ENCODE peak calls at places on chromosomes 5 and 9, in eight cellular contexts. N, R, S, V, U, G, M and F are unnamed samples.

GRCh38 chr5:56759521-56759920 is 55.8 kb upstream of the MAP3K1 start:
- DNase-seq in N (peak), R (no peak), S (no peak), V (no peak), U (no peak), G (no peak), M (no peak), F (no peak)

GRCh38 chr9:107375651-107376369 is 92.7 kb downstream of the RAD23B start:
- DNase-seq in N (no peak), R (no peak), S (no peak), V (no peak), U (peak), G (no peak), M (no peak), F (no peak)

GRCh38 chr5:160342413-160342941 is 27.9 kb downstream of the C1QTNF2 start:
- DNase-seq in N (no peak), R (no peak), S (peak), V (peak), U (peak), G (peak), M (no peak), F (no peak)

GRCh38 chr9:111052831-111053230 is 14.6 kb upstream of the LPAR1 start:
- DNase-seq in N (no peak), R (no peak), S (peak), V (peak), U (no peak), G (no peak), M (no peak), F (no peak)

GRCh38 chr5:92364986-92365550 is 982.0 kb upstream of the ARRDC3 start:
- DNase-seq in N (no peak), R (no peak), S (peak), V (peak), U (peak), G (peak), M (no peak), F (no peak)

GRCh38 chr9:71120439-71121247 is 778 bp downstream of the TRPM3 start:
- DNase-seq in N (no peak), R (no peak), S (no peak), V (no peak), U (no peak), G (no peak), M (no peak), F (no peak)

GRCh38 chr5:8826491-8826890 is 719.4 kb downstream of the SEMA5A start:
- DNase-seq in N (no peak), R (no peak), S (no peak), V (no peak), U (no peak), G (no peak), M (no peak), F (no peak)

GRCh38 chr5:38780950-38781349 is 64.9 kb upstream of the OSMR start:
- DNase-seq in N (peak), R (peak), S (peak), V (peak), U (peak), G (no peak), M (no peak), F (peak)

GRCh38 chr5:105554613-105555169 is 1992.1 kb upstream of the NUDT12 start:
- DNase-seq in N (no peak), R (no peak), S (peak), V (peak), U (no peak), G (no peak), M (no peak), F (no peak)

GRCh38 chr5:110321117-110321516 is 405.4 kb downstream of the TMEM232 start:
- DNase-seq in N (no peak), R (no peak), S (no peak), V (peak), U (peak), G (peak), M (no peak), F (no peak)

GRCh38 chr9:16119861-16120641 is 567.2 kb downstream of the CCDC171 start:
- DNase-seq in N (no peak), R (no peak), S (peak), V (peak), U (peak), G (no peak), M (no peak), F (no peak)

GRCh38 chr9:99024959-99025358 is 80.0 kb upstream of the TGFBR1 start:
- DNase-seq in N (no peak), R (no peak), S (peak), V (peak), U (peak), G (no peak), M (no peak), F (no peak)

GRCh38 chr9:97572892-97573365 is 60.2 kb downstream of the TSTD2 start:
- DNase-seq in N (no peak), R (peak), S (no peak), V (no peak), U (no peak), G (no peak), M (no peak), F (no peak)

GRCh38 chr5:177336112-177336511 is 15.4 kb downstream of the LMAN2 start:
- DNase-seq in N (no peak), R (no peak), S (peak), V (no peak), U (peak), G (no peak), M (peak), F (no peak)

GRCh38 chr9:110048976-110049698 is 158.8 kb downstream of the C9orf152 start:
- DNase-seq in N (peak), R (no peak), S (peak), V (peak), U (no peak), G (no peak), M (peak), F (peak)

GRCh38 chr9:12862596-12862995 is 87.8 kb downstream of the LURAP1L start:
- DNase-seq in N (no peak), R (no peak), S (no peak), V (no peak), U (peak), G (peak), M (no peak), F (no peak)

GRCh38 chr9:33135086-33135958 is 31.8 kb downstream of the B4GALT1 start:
- DNase-seq in N (no peak), R (peak), S (peak), V (no peak), U (peak), G (no peak), M (no peak), F (no peak)

GRCh38 chr9:136970361-136970760 is 6.9 kb upstream of the PTGDS start:
- DNase-seq in N (peak), R (no peak), S (no peak), V (no peak), U (no peak), G (no peak), M (no peak), F (no peak)

GRCh38 chr5:73917433-73917832 is 291.4 kb downstream of the ARHGEF28 start:
- DNase-seq in N (peak), R (no peak), S (no peak), V (peak), U (peak), G (no peak), M (no peak), F (no peak)

GRCh38 chr5:112906637-112907036 is 15.4 kb downstream of the REEP5 start:
- DNase-seq in N (no peak), R (no peak), S (no peak), V (no peak), U (no peak), G (no peak), M (no peak), F (no peak)

GRCh38 chr5:42689391-42689790 is 67.2 kb upstream of the CCDC152 start:
- DNase-seq in N (no peak), R (no peak), S (no peak), V (no peak), U (no peak), G (no peak), M (no peak), F (no peak)

GRCh38 chr5:56075361-56075760 is 80.6 kb upstream of the IL6ST start:
- DNase-seq in N (peak), R (peak), S (peak), V (peak), U (peak), G (no peak), M (no peak), F (no peak)

GRCh38 chr9:106878943-106879916 is 16.3 kb downstream of the ZNF462 start:
- DNase-seq in N (peak), R (no peak), S (peak), V (peak), U (peak), G (peak), M (no peak), F (peak)

GRCh38 chr5:34685485-34686197 is 29.5 kb downstream of the RAI14 start:
- DNase-seq in N (no peak), R (no peak), S (peak), V (peak), U (peak), G (no peak), M (no peak), F (no peak)

GRCh38 chr5:94791787-94792186 is 173.3 kb downstream of the SLF1 start:
- DNase-seq in N (peak), R (no peak), S (no peak), V (no peak), U (no peak), G (no peak), M (no peak), F (no peak)

GRCh38 chr5:94793113-94793815 is 174.8 kb downstream of the SLF1 start:
- DNase-seq in N (no peak), R (no peak), S (peak), V (peak), U (peak), G (peak), M (no peak), F (no peak)

GRCh38 chr5:94788527-94788926 is 170.1 kb downstream of the SLF1 start:
- DNase-seq in N (no peak), R (no peak), S (no peak), V (no peak), U (no peak), G (no peak), M (no peak), F (no peak)

DNA sequence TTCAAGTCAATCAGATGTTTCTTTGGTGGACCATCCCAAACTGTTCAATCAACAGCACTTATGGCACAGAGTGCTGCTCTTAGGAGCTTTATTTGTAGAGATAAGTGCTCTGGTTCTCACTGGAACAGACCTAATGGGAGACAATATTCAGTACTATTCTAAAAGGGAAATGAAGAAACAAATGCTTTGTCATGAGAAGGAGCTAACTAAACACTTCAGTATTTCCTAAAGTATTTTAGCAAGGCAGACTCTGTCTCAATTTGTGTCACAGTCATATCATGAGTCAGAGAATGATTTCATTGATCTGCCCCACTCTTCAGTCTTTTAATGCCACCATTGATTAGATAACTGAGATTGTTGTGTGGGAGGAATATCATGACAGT is 175.3 kb downstream of the SLF1 start:
- DNase-seq in N (no peak), R (no peak), S (peak), V (no peak), U (peak), G (no peak), M (no peak), F (no peak)
- H3K4me3 ChIP-seq in N (no peak), R (no peak), S (no peak), V (no peak), U (no peak), G (no peak), M (no peak), F (no peak)

DNA sequence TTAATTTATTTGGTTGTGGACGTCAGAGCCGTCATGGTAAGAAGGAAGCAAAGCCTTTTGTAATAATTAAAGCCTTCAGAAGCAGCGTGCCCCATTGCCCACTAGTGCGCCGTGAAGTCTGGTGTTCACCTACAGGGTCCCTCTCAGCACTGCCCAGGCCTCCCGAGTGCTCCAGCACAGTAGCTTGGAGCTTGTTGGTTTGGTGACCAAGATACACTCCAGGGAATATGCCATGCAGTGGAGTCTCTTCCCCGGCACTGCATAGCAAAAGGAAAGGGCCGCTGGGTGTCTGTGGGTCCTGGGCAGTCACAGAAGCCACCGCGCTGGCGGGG is 478 bp upstream of the SYK start:
- DNase-seq in N (no peak), R (no peak), S (no peak), V (no peak), U (no peak), G (no peak), M (no peak), F (no peak)
- H3K4me3 ChIP-seq in N (peak), R (no peak), S (no peak), V (no peak), U (no peak), G (no peak), M (peak), F (no peak)

DNA sequence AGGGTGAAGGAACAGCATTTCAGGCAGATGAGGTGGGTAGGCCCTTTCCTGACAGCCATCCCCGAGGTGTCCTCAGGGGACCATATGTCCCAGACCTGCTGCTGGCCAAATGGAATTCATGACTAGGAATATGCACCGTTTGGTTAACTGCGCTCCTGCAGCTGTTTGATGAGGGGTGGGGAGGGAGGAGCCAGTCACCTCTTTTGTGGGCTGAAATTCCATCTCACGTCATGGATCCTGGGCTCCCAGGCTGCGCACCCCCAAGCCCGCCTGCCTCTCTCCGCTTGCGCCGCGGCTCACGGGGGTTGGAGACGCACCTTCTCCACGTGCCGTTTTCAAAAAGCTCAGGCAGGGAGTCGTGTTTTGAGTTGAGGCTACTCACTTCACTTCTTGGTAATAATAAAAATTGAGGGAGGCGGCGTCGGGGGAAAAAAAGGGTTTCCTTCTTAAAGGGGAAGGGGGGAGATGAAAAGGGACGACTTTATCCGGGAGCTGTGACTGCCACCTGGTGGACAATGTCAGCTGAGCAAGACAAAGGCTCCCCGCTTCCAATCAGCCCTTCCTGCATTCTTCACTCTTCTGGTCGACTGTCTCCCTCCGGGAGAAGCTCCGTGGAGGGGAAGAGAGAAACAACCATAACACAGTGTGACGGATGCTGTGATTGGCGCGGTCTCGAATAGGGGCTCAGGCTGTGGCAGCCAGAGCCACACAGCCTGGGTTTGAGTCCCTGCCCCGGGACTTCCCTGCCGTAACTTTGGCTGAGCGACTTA is 15.9 kb upstream of the C5orf47 start:
- DNase-seq in N (peak), R (peak), S (peak), V (peak), U (peak), G (peak), M (peak), F (peak)
- H3K4me3 ChIP-seq in N (peak), R (peak), S (peak), V (peak), U (peak), G (peak), M (peak), F (peak)

GRCh38 chr5:142322403-142322746 is 2.4 kb downstream of the SPRY4 start:
- DNase-seq in N (no peak), R (no peak), S (no peak), V (no peak), U (no peak), G (no peak), M (no peak), F (no peak)
- H3K4me3 ChIP-seq in N (peak), R (peak), S (peak), V (peak), U (peak), G (peak), M (no peak), F (peak)

GRCh38 chr9:84271004-84271886 is 69.3 kb downstream of the SLC28A3 start:
- DNase-seq in N (peak), R (peak), S (peak), V (peak), U (peak), G (peak), M (no peak), F (no peak)
- H3K4me3 ChIP-seq in N (peak), R (no peak), S (peak), V (peak), U (peak), G (peak), M (no peak), F (no peak)

DNA sequence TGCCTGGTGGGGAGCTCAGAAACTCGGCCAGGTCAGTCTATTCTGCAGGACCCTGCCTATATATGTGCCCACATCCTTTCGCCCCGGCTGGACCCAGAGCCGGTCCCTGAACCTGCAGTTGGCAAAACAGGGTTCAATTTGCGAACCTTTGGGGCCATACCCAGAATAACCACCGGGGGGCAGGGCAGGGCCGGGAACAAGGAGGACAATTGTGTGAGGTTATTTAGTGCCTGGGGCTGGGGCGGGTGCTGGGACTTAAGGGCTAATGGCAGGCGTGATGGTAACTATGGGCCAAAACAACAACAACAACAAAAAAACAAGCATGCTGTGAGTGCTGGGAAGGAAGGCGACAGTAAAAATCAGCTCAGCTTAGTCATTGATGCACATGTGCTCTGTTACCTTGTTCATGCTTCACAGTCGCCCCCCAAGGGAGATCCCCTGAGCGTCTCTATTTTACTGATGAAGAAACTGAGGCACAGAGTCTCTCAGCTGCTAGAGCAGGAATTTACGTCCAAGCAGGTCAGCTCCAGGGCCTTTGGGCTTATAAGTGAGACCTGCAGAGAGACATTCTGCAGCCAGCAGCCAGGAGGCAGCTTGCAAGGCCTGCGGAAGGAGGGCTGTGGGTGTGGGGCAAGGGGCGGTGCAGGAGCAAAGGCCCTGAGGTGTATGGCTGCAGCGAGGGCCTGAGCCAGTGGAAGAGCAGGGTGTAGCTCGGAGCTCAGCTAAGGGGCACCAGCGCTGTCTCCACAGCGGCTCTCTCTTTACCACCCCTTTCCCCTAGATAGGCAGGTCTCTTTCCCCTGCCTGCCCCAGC is 106.0 kb downstream of the PHF2 start:
- DNase-seq in N (peak), R (peak), S (peak), V (peak), U (peak), G (no peak), M (peak), F (peak)
- H3K4me3 ChIP-seq in N (no peak), R (no peak), S (no peak), V (no peak), U (no peak), G (no peak), M (no peak), F (no peak)

GRCh38 chr9:77013932-77014596 is 5.4 kb upstream of the FOXB2 start:
- DNase-seq in N (no peak), R (no peak), S (no peak), V (no peak), U (no peak), G (no peak), M (no peak), F (no peak)
- H3K4me3 ChIP-seq in N (no peak), R (no peak), S (no peak), V (no peak), U (no peak), G (no peak), M (peak), F (no peak)